ENCODE peak calls at places on chromosomes 2 and 18, in four cellular contexts. T is Kasumi-1, O is amniotic epithelial cell, S is glutamatergic neuron. C is an unnamed sample.

GRCh38 chr2:63590621-63591408 is 2.1 kb downstream of the MDH1 start:
- DNase-seq in T (peak), O (peak), S (no peak), C (no peak)

GRCh38 chr2:120471166-120471565 is 125.2 kb downstream of the INHBB start:
- DNase-seq in T (no peak), O (no peak), S (no peak), C (no peak)

GRCh38 chr2:28137221-28137620 is 246.7 kb downstream of the BABAM2 start:
- DNase-seq in T (no peak), O (peak), S (no peak), C (no peak)

GRCh38 chr2:99971326-99971965 is 170.9 kb downstream of the AFF3 start:
- DNase-seq in T (no peak), O (no peak), S (no peak), C (no peak)

GRCh38 chr2:152497481-152498052 is 162.6 kb downstream of the FMNL2 start:
- DNase-seq in T (no peak), O (peak), S (no peak), C (no peak)

GRCh38 chr2:217889656-217890055 is 113.1 kb downstream of the TNS1 start:
- DNase-seq in T (no peak), O (no peak), S (no peak), C (no peak)

GRCh38 chr2:158042245-158042644 is 59.4 kb upstream of the UPP2 start:
- DNase-seq in T (peak), O (no peak), S (no peak), C (no peak)

GRCh38 chr2:230909841-230910545 is 15.0 kb downstream of the GPR55 start:
- DNase-seq in T (no peak), O (no peak), S (peak), C (no peak)

GRCh38 chr18:76476665-76477561 is 18.1 kb downstream of the ZNF516 start:
- DNase-seq in T (peak), O (peak), S (no peak), C (no peak)

GRCh38 chr2:162888641-162889040 is 50.1 kb upstream of the KCNH7 start:
- DNase-seq in T (peak), O (no peak), S (no peak), C (no peak)

GRCh38 chr2:73588177-73588576 is 54.0 kb downstream of the NAT8 start:
- DNase-seq in T (no peak), O (peak), S (no peak), C (no peak)

GRCh38 chr2:85394256-85394655 is 15.9 kb downstream of the CAPG start:
- DNase-seq in T (no peak), O (no peak), S (no peak), C (no peak)

GRCh38 chr2:133991606-133992168 is 262.2 kb upstream of the MGAT5 start:
- DNase-seq in T (no peak), O (no peak), S (no peak), C (no peak)

GRCh38 chr2:74546004-74546403 is 7.7 kb downstream of the LOXL3 start:
- DNase-seq in T (no peak), O (no peak), S (no peak), C (no peak)

GRCh38 chr2:190574169-190574568 is 39.6 kb upstream of the NEMP2 start:
- DNase-seq in T (no peak), O (peak), S (no peak), C (no peak)

GRCh38 chr2:341017-341542 is 53.2 kb upstream of the ALKAL2 start:
- DNase-seq in T (no peak), O (no peak), S (no peak), C (no peak)

GRCh38 chr18:44136326-44136725 is 544.4 kb upstream of the SETBP1 start:
- DNase-seq in T (no peak), O (no peak), S (no peak), C (no peak)

GRCh38 chr2:120509991-120510735 is 164.2 kb downstream of the INHBB start:
- DNase-seq in T (no peak), O (no peak), S (no peak), C (no peak)

GRCh38 chr2:188158337-188159100 is 133.2 kb upstream of the GULP1 start:
- DNase-seq in T (no peak), O (peak), S (no peak), C (no peak)

GRCh38 chr2:160271166-160272086 is 71.4 kb upstream of the ITGB6 start:
- DNase-seq in T (no peak), O (peak), S (peak), C (no peak)

GRCh38 chr18:12405066-12405465 is 2.7 kb upstream of the PRELID3A start:
- DNase-seq in T (no peak), O (no peak), S (no peak), C (no peak)

GRCh38 chr2:8086796-8087479 is 594.9 kb upstream of the ID2 start:
- DNase-seq in T (no peak), O (peak), S (no peak), C (no peak)

GRCh38 chr2:33104726-33105125 is 158.0 kb downstream of the LTBP1 start:
- DNase-seq in T (no peak), O (no peak), S (no peak), C (no peak)

GRCh38 chr2:240464514-240465241 is 29.2 kb downstream of the GPC1 start:
- DNase-seq in T (no peak), O (no peak), S (no peak), C (no peak)

GRCh38 chr2:28164280-28164801 is 228.3 kb upstream of the FOSL2 start:
- DNase-seq in T (no peak), O (peak), S (no peak), C (no peak)